ENCODE peak calls at places on chromosomes 3 and 15, in six cellular contexts. I is naive thymus-derived CD8-positive, alpha-beta T cell; B is A172; T is KBM-7; C is cardiac fibroblast; U is left colon. W is an unnamed sample.
A peak's percentile ranks its signal among the peaks of the same experiment; 100 is the strongest.

GRCh38 chr3:38627956-38628355 is 21.5 kb downstream of the SCN5A start:
- DNase-seq in U (no peak), T (peak; percentile 43), C (no peak), B (no peak), I (no peak), W (no peak)

GRCh38 chr3:194987571-194988494 is 283.1 kb downstream of the XXYLT1 start:
- DNase-seq in B (no peak), I (no peak), C (no peak), U (no peak), T (no peak), W (no peak)

GRCh38 chr15:78272326-78272725 is 8.0 kb downstream of the DNAJA4 start:
- DNase-seq in B (no peak), T (no peak), U (no peak), I (no peak), C (no peak), W (no peak)

GRCh38 chr3:35200056-35200455 is 439.3 kb upstream of the ARPP21 start:
- DNase-seq in B (peak; percentile 87), C (peak; percentile 37), U (no peak), I (no peak), T (peak; percentile 16), W (no peak)

GRCh38 chr15:70505971-70506887 is 257.1 kb downstream of the UACA start:
- DNase-seq in C (no peak), T (no peak), B (no peak), U (no peak), I (no peak), W (no peak)

GRCh38 chr3:14537590-14538450 is 2.3 kb downstream of the GRIP2 start:
- DNase-seq in B (peak; percentile 47), I (no peak), C (no peak), U (no peak), T (peak; percentile 9), W (no peak)

GRCh38 chr3:33439421-33440327 is 531 bp downstream of the UBP1 start:
- DNase-seq in T (peak; percentile 57), B (peak; percentile 27), U (peak; percentile 51), I (peak; percentile 27), C (peak; percentile 39), W (no peak)

GRCh38 chr3:60555704-60556340 is 695.4 kb downstream of the FHIT start:
- DNase-seq in U (no peak), C (no peak), B (peak; percentile 27), I (no peak), T (no peak), W (no peak)

GRCh38 chr3:35028157-35028556 is 611.2 kb upstream of the ARPP21 start:
- DNase-seq in C (no peak), T (no peak), B (no peak), U (no peak), I (no peak), W (no peak)

GRCh38 chr3:15711281-15711680 is 86.5 kb downstream of the ANKRD28 start:
- DNase-seq in U (no peak), T (no peak), C (no peak), I (no peak), B (no peak), W (no peak)

GRCh38 chr3:26281284-26281977 is 341.1 kb upstream of the LRRC3B start:
- DNase-seq in T (no peak), C (no peak), U (no peak), I (no peak), B (no peak), W (no peak)

GRCh38 chr3:119301662-119302061 is 7.5 kb downstream of the ARHGAP31 start:
- DNase-seq in I (no peak), U (no peak), T (no peak), C (no peak), B (no peak), W (no peak)

GRCh38 chr3:153469162-153469561 is 307.1 kb downstream of the RAP2B start:
- DNase-seq in C (no peak), T (no peak), B (no peak), U (no peak), I (no peak), W (no peak)

GRCh38 chr3:70816346-70816745 is 503.9 kb upstream of the MDFIC2 start:
- DNase-seq in U (no peak), C (no peak), B (no peak), T (no peak), I (no peak), W (no peak)

GRCh38 chr3:87621667-87622066 is 345.3 kb upstream of the POU1F1 start:
- DNase-seq in C (no peak), I (no peak), B (no peak), U (no peak), T (no peak), W (no peak)

GRCh38 chr3:41681479-41681878 is 280.4 kb downstream of the ULK4 start:
- DNase-seq in B (peak; percentile 93), T (no peak), I (no peak), C (peak; percentile 94), U (no peak), W (no peak)

GRCh38 chr15:70356919-70357318 is 259.2 kb upstream of the TLE3 start:
- DNase-seq in B (peak; percentile 26), C (no peak), T (no peak), I (no peak), U (no peak), W (no peak)

GRCh38 chr15:45714501-45715488 is 80.0 kb downstream of the SQOR start:
- DNase-seq in T (peak; percentile 80), C (peak; percentile 82), I (peak; percentile 35), B (peak; percentile 40), U (peak; percentile 41), W (no peak)

GRCh38 chr3:169169340-169169963 is 494.1 kb downstream of the MECOM start:
- DNase-seq in C (no peak), T (no peak), I (no peak), U (no peak), B (no peak), W (no peak)

GRCh38 chr15:25498835-25499234 is 60.0 kb upstream of the UBE3A start:
- DNase-seq in I (no peak), C (no peak), U (no peak), B (no peak), T (no peak), W (no peak)

GRCh38 chr3:179333084-179333483 is 10.3 kb downstream of the ZNF639 start:
- DNase-seq in T (no peak), U (no peak), B (no peak), I (no peak), C (no peak), W (no peak)

GRCh38 chr3:152477422-152477821 is 208.7 kb downstream of the MBNL1 start:
- DNase-seq in I (no peak), B (no peak), C (peak; percentile 30), U (no peak), T (no peak), W (no peak)

GRCh38 chr3:141100531-141101320 is 49.6 kb downstream of the SPSB4 start:
- DNase-seq in C (no peak), B (no peak), T (no peak), U (no peak), I (no peak), W (no peak)

GRCh38 chr3:29080967-29081366 is 199.9 kb upstream of the RBMS3 start:
- DNase-seq in C (no peak), I (no peak), U (no peak), B (no peak), T (no peak), W (no peak)

W was measured in naive B cell.